ENCODE peak calls at places on chromosomes 4 and X, in ten cellular contexts. V is GM23248, A is left lung, N is fibroblast of lung, Q is right atrium auricular region, K is pancreas, U is trophoblast cell, J is ovary, F is IMR-90, B is right lobe of liver. H is an unnamed sample.
A peak's percentile ranks its signal among the peaks of the same experiment; 100 is the strongest.

GRCh38 chr4:181662383-181662782 is 580.8 kb upstream of the TENM3 start:
- DNase-seq in V (no peak), A (no peak), N (peak; percentile 73), Q (no peak), K (no peak), U (no peak), J (no peak), F (peak; percentile 45), B (no peak), H (peak; percentile 45)

GRCh38 chr4:38957239-38957815 is 74.9 kb downstream of the TMEM156 start:
- DNase-seq in V (no peak), A (no peak), N (no peak), Q (no peak), K (no peak), U (no peak), J (no peak), F (no peak), B (no peak), H (no peak)

GRCh38 chr4:26807330-26807729 is 53.3 kb upstream of the STIM2 start:
- DNase-seq in V (no peak), A (no peak), N (no peak), Q (no peak), K (no peak), U (no peak), J (no peak), F (no peak), B (no peak), H (no peak)

GRCh38 chr4:12041828-12042227 is 613.1 kb upstream of the HS3ST1 start:
- DNase-seq in V (no peak), A (no peak), N (no peak), Q (no peak), K (no peak), U (no peak), J (no peak), F (no peak), B (no peak), H (no peak)

GRCh38 chrX:53251307-53251706 is 26.3 kb upstream of the KDM5C start:
- DNase-seq in V (no peak), A (no peak), N (peak; percentile 4), Q (no peak), K (no peak), U (no peak), J (no peak), F (peak; percentile 55), B (no peak), H (no peak)

GRCh38 chr4:47774078-47774477 is 63.8 kb downstream of the CORIN start:
- DNase-seq in V (no peak), A (no peak), N (no peak), Q (no peak), K (no peak), U (no peak), J (no peak), F (no peak), B (no peak), H (no peak)

GRCh38 chr4:183101956-183102480 is 3.0 kb downstream of the WWC2 start:
- DNase-seq in V (peak; percentile 36), A (no peak), N (no peak), Q (no peak), K (no peak), U (no peak), J (no peak), F (no peak), B (no peak), H (no peak)

GRCh38 chrX:124426824-124427223 is 80.5 kb downstream of the SH2D1A start:
- DNase-seq in V (no peak), A (no peak), N (no peak), Q (no peak), K (no peak), U (no peak), J (no peak), F (no peak), B (no peak), H (no peak)

GRCh38 chr4:1330761-1331590 is 16.0 kb upstream of the UVSSA start:
- DNase-seq in V (no peak), A (no peak), N (no peak), Q (no peak), K (peak; percentile 67), U (no peak), J (no peak), F (no peak), B (peak; percentile 45), H (no peak)

GRCh38 chr4:476501-476900 is 22.5 kb downstream of the ZNF721 start:
- DNase-seq in V (peak; percentile 60), A (no peak), N (peak; percentile 78), Q (no peak), K (no peak), U (no peak), J (no peak), F (peak; percentile 25), B (no peak), H (no peak)

GRCh38 chrX:119833905-119834304 is 18.9 kb downstream of the UPF3B start:
- DNase-seq in V (no peak), A (no peak), N (no peak), Q (no peak), K (no peak), U (no peak), J (no peak), F (no peak), B (no peak), H (no peak)

GRCh38 chr4:153620352-153620751 is 63.7 kb upstream of the TLR2 start:
- DNase-seq in V (no peak), A (no peak), N (no peak), Q (no peak), K (no peak), U (no peak), J (no peak), F (peak; percentile 57), B (no peak), H (no peak)

GRCh38 chr4:147773261-147774184 is 41.6 kb downstream of the ARHGAP10 start:
- DNase-seq in V (peak; percentile 55), A (no peak), N (peak; percentile 74), Q (no peak), K (no peak), U (peak; percentile 22), J (no peak), F (peak; percentile 78), B (no peak), H (peak; percentile 17)

GRCh38 chrX:101485212-101486064 is at the start of gene ARMCX4:
- DNase-seq in V (peak; percentile 76), A (peak; percentile 52), N (peak; percentile 74), Q (no peak), K (peak; percentile 83), U (no peak), J (peak; percentile 80), F (peak; percentile 62), B (peak; percentile 58), H (peak; percentile 3)
- H3K4me3 ChIP-seq in V (peak within 1 kb of the TSS; percentile 80), A (peak within 1 kb of the TSS; percentile 35), N (peak within 1 kb of the TSS; percentile 79), Q (peak within 1 kb of the TSS; percentile 39), K (peak within 1 kb of the TSS; percentile 23), U (peak within 1 kb of the TSS; percentile 60), J (peak within 1 kb of the TSS; percentile 40), F (peak within 1 kb of the TSS; percentile 45), B (peak within 1 kb of the TSS; percentile 16), H (no peak within 1 kb of the TSS)

GRCh38 chr4:44985152-44985551 is 258.8 kb upstream of the GNPDA2 start:
- DNase-seq in V (no peak), A (no peak), N (no peak), Q (no peak), K (no peak), U (no peak), J (no peak), F (no peak), B (no peak), H (no peak)
- H3K9me3 ChIP-seq in V (no peaks in the 10 kb centered on the region), A (peaks cover 8% of the 10 kb centered on the region), N (no peaks in the 10 kb centered on the region), Q (no peaks in the 10 kb centered on the region), K (no peaks in the 10 kb centered on the region), U (no peaks in the 10 kb centered on the region), J (no peaks in the 10 kb centered on the region), F (peaks cover 8% of the 10 kb centered on the region), B (no peaks in the 10 kb centered on the region), H (no peaks in the 10 kb centered on the region)

DNA sequence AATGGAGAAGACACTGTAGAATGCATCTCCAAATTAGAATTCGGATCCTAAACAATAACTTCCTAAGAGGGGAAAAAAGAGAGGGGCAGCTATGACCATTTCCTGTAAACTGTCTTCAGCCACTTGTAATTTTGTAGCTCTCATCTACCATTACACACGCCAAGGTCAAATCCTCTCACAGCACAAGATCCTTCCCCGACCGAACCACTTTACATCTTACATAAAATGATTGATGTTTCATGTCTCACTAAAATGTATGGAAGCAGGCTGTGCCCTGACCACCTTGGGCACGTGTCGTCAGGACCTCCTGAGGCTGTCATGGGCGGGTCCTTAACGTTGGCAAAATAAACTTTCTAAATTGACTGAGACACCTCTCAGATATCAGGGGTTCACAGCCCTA is 24.1 kb upstream of the PBDC1 start:
- DNase-seq in V (peak; percentile 29), A (no peak), N (peak; percentile 39), Q (no peak), K (no peak), U (no peak), J (peak; percentile 41), F (peak; percentile 33), B (no peak), H (peak; percentile 2)
- H3K4me3 ChIP-seq in V (peak overlapping the region; percentile 62), A (peak overlapping the region; percentile 9), N (peak overlapping the region; percentile 38), Q (peak overlapping the region; percentile 19), K (peak overlapping the region; percentile 14), U (no peak overlapping the region), J (no peak overlapping the region), F (peak overlapping the region; percentile 18), B (no peak overlapping the region), H (peak overlapping the region; percentile 20)

DNA sequence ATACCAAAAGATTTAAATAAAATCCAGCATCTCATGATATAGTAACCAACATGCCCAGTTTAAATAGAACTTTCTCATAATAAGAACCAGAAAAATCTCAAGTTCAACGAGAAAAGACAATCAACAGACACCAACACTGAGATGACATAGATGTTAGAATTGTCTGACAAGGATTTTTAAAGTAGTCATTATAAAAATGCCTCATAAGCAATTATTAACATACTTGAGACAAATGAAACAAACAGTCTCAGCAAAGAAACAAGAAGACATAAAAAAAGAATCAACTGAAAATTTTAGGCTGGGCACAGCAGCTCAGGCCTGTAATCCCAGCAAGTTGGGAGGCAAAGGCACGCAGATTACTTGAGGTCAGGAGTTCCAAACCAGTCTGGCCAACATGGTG is 118.1 kb downstream of the FGF16 start:
- DNase-seq in V (no peak), A (no peak), N (no peak), Q (no peak), K (no peak), U (no peak), J (no peak), F (no peak), B (no peak), H (no peak)
- H3K9me3 ChIP-seq in V (no peaks in the 10 kb centered on the region), A (no peaks in the 10 kb centered on the region), N (no peaks in the 10 kb centered on the region), Q (no peaks in the 10 kb centered on the region), K (peaks cover 4% of the 10 kb centered on the region), U (no peaks in the 10 kb centered on the region), J (no peaks in the 10 kb centered on the region), F (no peaks in the 10 kb centered on the region), B (no peaks in the 10 kb centered on the region), H (no peaks in the 10 kb centered on the region)

GRCh38 chr4:168474660-168475320 is 5.5 kb downstream of the DDX60L start:
- DNase-seq in V (peak; percentile 7), A (no peak), N (no peak), Q (no peak), K (no peak), U (peak; percentile 42), J (no peak), F (no peak), B (no peak), H (no peak)
- H3K4me3 ChIP-seq in V (peak overlapping the region; percentile 25), A (no peak overlapping the region), N (no peak overlapping the region), Q (no peak overlapping the region), K (no peak overlapping the region), U (no peak overlapping the region), J (no peak overlapping the region), F (no peak overlapping the region), B (no peak overlapping the region), H (no peak overlapping the region)

H was measured in MG63.